ENCODE peak calls at places on chromosomes 13 and 19, in nine cellular contexts. L is AG10803, A is NCI-H1105, V is breast epithelium, K is coronary artery, B is ascending aorta, T is NCI-H1417, C is NCI-H1092, G is iris pigment epithelial cell. E is an unnamed sample.
A peak's percentile ranks its signal among the peaks of the same experiment; 100 is the strongest.

GRCh38 chr19:42066075-42066754 is 3.8 kb downstream of the GRIK5 start:
- DNase-seq in L (no peak), A (peak; percentile 73), V (no peak), K (no peak), B (no peak), T (peak; percentile 70), C (no peak), G (peak; percentile 24), E (peak; percentile 46)

GRCh38 chr19:46608581-46609345 is 7.6 kb downstream of the CALM3 start:
- DNase-seq in L (no peak), A (no peak), V (no peak), K (no peak), B (peak; percentile 58), T (no peak), C (no peak), G (no peak), E (no peak)

GRCh38 chr13:23375007-23375971 is 58.2 kb downstream of the SACS start:
- DNase-seq in L (peak; percentile 95), A (peak; percentile 66), V (peak; percentile 93), K (peak; percentile 98), B (peak; percentile 98), T (peak; percentile 84), C (peak; percentile 87), G (peak; percentile 95), E (peak; percentile 85)

GRCh38 chr13:46171223-46171622 is 10.8 kb downstream of the LCP1 start:
- DNase-seq in L (no peak), A (no peak), V (no peak), K (no peak), B (no peak), T (no peak), C (no peak), G (no peak), E (no peak)

GRCh38 chr13:107650081-107650701 is 565.1 kb downstream of the LIG4 start:
- DNase-seq in L (peak; percentile 18), A (no peak), V (no peak), K (no peak), B (no peak), T (no peak), C (no peak), G (peak; percentile 64), E (no peak)

GRCh38 chr13:47188802-47189201 is 291.9 kb upstream of the HTR2A start:
- DNase-seq in L (peak; percentile 91), A (no peak), V (no peak), K (no peak), B (no peak), T (no peak), C (no peak), G (peak; percentile 23), E (no peak)

GRCh38 chr19:35207391-35207871 is 21.1 kb downstream of the FAM187B start:
- DNase-seq in L (no peak), A (no peak), V (no peak), K (no peak), B (no peak), T (no peak), C (no peak), G (no peak), E (no peak)

GRCh38 chr13:58946274-58946673 is 1217.5 kb downstream of the DIAPH3 start:
- DNase-seq in L (no peak), A (no peak), V (no peak), K (no peak), B (no peak), T (no peak), C (no peak), G (no peak), E (no peak)

GRCh38 chr19:35013047-35013819 is 13.1 kb downstream of the GRAMD1A start:
- DNase-seq in L (peak; percentile 38), A (peak; percentile 14), V (peak; percentile 57), K (peak; percentile 75), B (peak; percentile 86), T (no peak), C (no peak), G (peak; percentile 70), E (peak; percentile 60)

GRCh38 chr13:41645313-41645712 is 188.0 kb downstream of the RGCC start:
- DNase-seq in L (peak; percentile 97), A (no peak), V (peak; percentile 37), K (no peak), B (peak; percentile 89), T (no peak), C (no peak), G (peak; percentile 95), E (no peak)

GRCh38 chr13:67229438-67230242 is 496 bp downstream of the PCDH9 start:
- DNase-seq in L (no peak), A (no peak), V (no peak), K (no peak), B (no peak), T (peak; percentile 86), C (no peak), G (peak; percentile 34), E (peak; percentile 60)

GRCh38 chr13:61255035-61255796 is 160.4 kb downstream of the PCDH20 start:
- DNase-seq in L (no peak), A (no peak), V (no peak), K (no peak), B (no peak), T (no peak), C (no peak), G (peak; percentile 0), E (no peak)

GRCh38 chr19:1231729-1232128 is 6.1 kb downstream of the CBARP start:
- DNase-seq in L (no peak), A (no peak), V (no peak), K (no peak), B (no peak), T (no peak), C (no peak), G (no peak), E (no peak)

GRCh38 chr19:46748325-46749109 is 2.3 kb upstream of the STRN4 start:
- DNase-seq in L (peak; percentile 61), A (no peak), V (no peak), K (no peak), B (no peak), T (no peak), C (no peak), G (peak; percentile 62), E (no peak)

GRCh38 chr13:44932850-44933251 is 56.4 kb downstream of the NUFIP1 start:
- DNase-seq in L (peak; percentile 36), A (no peak), V (no peak), K (no peak), B (no peak), T (no peak), C (no peak), G (peak; percentile 79), E (no peak)

GRCh38 chr13:46551410-46552301 is 1.3 kb upstream of the LRCH1 start:
- DNase-seq in L (peak; percentile 84), A (peak; percentile 42), V (peak; percentile 78), K (peak; percentile 79), B (peak; percentile 89), T (peak; percentile 44), C (peak; percentile 46), G (peak; percentile 67), E (peak; percentile 77)

E was measured in NCI-H345.